ENCODE peak calls at places on chromosomes 5 and 9, in nine cellular contexts. P is effector CD8-positive, alpha-beta T cell; I is activated CD4-positive, alpha-beta T cell treated with anti-CD3 and anti-CD28 coated beads for 36 hours; E is mesendoderm; D is ACHN; K is NCI-H1105; N is NCI-H460; F is NCI-H82; U is AG10803. G is an unnamed sample.
A peak's percentile ranks its signal among the peaks of the same experiment; 100 is the strongest.

GRCh38 chr9:132742821-132743311 is 72.6 kb downstream of the GTF3C4 start:
- DNase-seq in I (no peak), P (no peak), N (no peak), E (no peak), U (no peak), D (no peak), K (no peak), F (no peak), G (no peak)

GRCh38 chr5:149438711-149439132 is 59.6 kb upstream of the IL17B start:
- DNase-seq in E (no peak), I (no peak), P (no peak), N (no peak), F (peak; percentile 72), U (no peak), D (no peak), K (no peak), G (no peak)

GRCh38 chr9:88660611-88661010 is 125.6 kb downstream of the NXNL2 start:
- DNase-seq in F (no peak), U (peak; percentile 33), K (no peak), D (peak; percentile 11), E (peak; percentile 79), P (no peak), N (no peak), I (peak; percentile 38), G (no peak)

GRCh38 chr9:72428329-72428728 is 63.3 kb upstream of the ZFAND5 start:
- DNase-seq in P (no peak), K (no peak), E (no peak), D (no peak), I (no peak), U (peak; percentile 96), N (no peak), F (no peak), G (no peak)

GRCh38 chr5:51651476-51651875 is 268.2 kb downstream of the ISL1 start:
- DNase-seq in D (peak; percentile 70), N (no peak), P (no peak), U (no peak), E (no peak), K (no peak), F (no peak), I (no peak), G (no peak)

GRCh38 chr9:26264709-26265601 is 586.7 kb upstream of the TUSC1 start:
- DNase-seq in P (no peak), K (no peak), U (peak; percentile 97), D (peak; percentile 47), N (no peak), E (peak; percentile 57), I (no peak), F (no peak), G (no peak)

GRCh38 chr5:141565826-141566575 is 52.8 kb downstream of the DIAPH1 start:
- DNase-seq in F (no peak), U (no peak), I (no peak), K (no peak), E (no peak), P (no peak), N (no peak), D (no peak), G (no peak)

GRCh38 chr9:88310310-88310980 is 77.8 kb upstream of the SPIN1 start:
- DNase-seq in I (no peak), N (no peak), D (no peak), P (no peak), E (peak; percentile 88), F (no peak), U (no peak), K (no peak), G (peak; percentile 0)

GRCh38 chr5:140310434-140310833 is 7.5 kb upstream of the PFDN1 start:
- DNase-seq in E (no peak), P (no peak), K (no peak), N (no peak), F (no peak), U (no peak), D (no peak), I (no peak), G (no peak)

GRCh38 chr5:57163553-57164006 is 10.3 kb upstream of the GPBP1 start:
- DNase-seq in P (no peak), K (no peak), E (no peak), I (no peak), D (no peak), U (no peak), F (no peak), N (no peak), G (no peak)

GRCh38 chr5:90548069-90548593 is 10.5 kb upstream of the ADGRV1 start:
- DNase-seq in E (peak; percentile 46), F (peak; percentile 4), I (no peak), N (peak; percentile 59), U (no peak), K (peak; percentile 50), D (no peak), P (no peak), G (no peak)

GRCh38 chr5:123681061-123681460 is 169.1 kb downstream of the CSNK1G3 start:
- DNase-seq in F (no peak), D (no peak), E (no peak), N (no peak), U (peak; percentile 42), I (no peak), K (no peak), P (no peak), G (no peak)

GRCh38 chr5:145510769-145511168 is 324.4 kb downstream of the PRELID2 start:
- DNase-seq in I (no peak), D (no peak), F (no peak), P (no peak), E (no peak), N (no peak), U (peak; percentile 40), K (no peak), G (no peak)

GRCh38 chr9:129524848-129525345 is 96.0 kb downstream of the C9orf50 start:
- DNase-seq in U (no peak), P (no peak), F (no peak), E (no peak), N (no peak), D (no peak), I (no peak), K (no peak), G (no peak)

GRCh38 chr5:43294226-43294625 is 19.0 kb downstream of the HMGCS1 start:
- DNase-seq in D (peak; percentile 9), E (no peak), U (peak; percentile 74), K (no peak), I (no peak), N (no peak), P (no peak), F (no peak), G (no peak)

GRCh38 chr9:33165263-33166151 is 1.6 kb downstream of the B4GALT1 start:
- DNase-seq in K (no peak), D (peak; percentile 32), U (peak; percentile 94), F (peak; percentile 27), P (peak; percentile 20), I (peak; percentile 59), N (peak; percentile 71), E (peak; percentile 69), G (no peak)

GRCh38 chr9:14424983-14425382 is 111.0 kb upstream of the NFIB start:
- DNase-seq in N (no peak), P (no peak), I (no peak), E (peak; percentile 46), K (no peak), F (no peak), U (no peak), D (no peak), G (no peak)

GRCh38 chr5:104298518-104298917 is 735.9 kb upstream of the NUDT12 start:
- DNase-seq in D (no peak), F (no peak), K (no peak), E (no peak), N (no peak), P (no peak), I (no peak), U (no peak), G (no peak)

GRCh38 chr9:113988951-113989780 is 88.9 kb downstream of the AMBP start:
- DNase-seq in I (no peak), U (peak; percentile 76), E (no peak), K (no peak), P (no peak), F (no peak), D (no peak), N (no peak), G (no peak)

GRCh38 chr9:115640887-115641286 is 512.7 kb upstream of the PAPPA start:
- DNase-seq in K (no peak), E (no peak), P (no peak), I (no peak), N (no peak), U (peak; percentile 88), F (no peak), D (no peak), G (no peak)

GRCh38 chr9:89674667-89675402 is 70.0 kb downstream of the GADD45G start:
- DNase-seq in F (peak; percentile 99), U (no peak), N (no peak), K (peak; percentile 92), I (no peak), D (no peak), E (peak; percentile 93), P (no peak), G (peak; percentile 19)

GRCh38 chr9:33106372-33106771 is 29.9 kb upstream of the SMU1 start:
- DNase-seq in P (no peak), D (no peak), E (no peak), F (no peak), U (no peak), N (no peak), I (no peak), K (no peak), G (no peak)

GRCh38 chr5:136120529-136120928 is 12.1 kb upstream of the SMAD5 start:
- DNase-seq in P (no peak), F (peak; percentile 17), I (no peak), U (no peak), N (no peak), D (no peak), E (no peak), K (no peak), G (no peak)

GRCh38 chr9:129253820-129254381 is 75.8 kb upstream of the IER5L start:
- DNase-seq in F (no peak), P (no peak), E (no peak), N (no peak), D (no peak), K (no peak), I (no peak), U (no peak), G (no peak)

GRCh38 chr5:141506381-141507155 is 17.7 kb downstream of the PCDHGC5 start:
- DNase-seq in U (no peak), E (no peak), F (no peak), N (no peak), D (no peak), K (no peak), I (no peak), P (no peak), G (no peak)

GRCh38 chr5:60632153-60632552 is 67.8 kb downstream of the DEPDC1B start:
- DNase-seq in E (no peak), N (no peak), F (no peak), D (no peak), I (no peak), P (no peak), U (no peak), K (no peak), G (no peak)

GRCh38 chr5:149002053-149002452 is 60.8 kb downstream of the SH3TC2 start:
- DNase-seq in U (peak; percentile 98), K (no peak), I (no peak), N (no peak), F (no peak), P (no peak), E (peak; percentile 97), D (peak; percentile 98), G (no peak)

GRCh38 chr9:34374339-34374738 is 2.4 kb downstream of the MYORG start:
- DNase-seq in D (no peak), K (no peak), N (no peak), P (no peak), U (no peak), F (no peak), E (no peak), I (no peak), G (no peak)

GRCh38 chr5:89303033-89303480 is 420.1 kb upstream of the MEF2C start:
- DNase-seq in I (no peak), U (no peak), F (peak; percentile 2), K (no peak), P (no peak), N (no peak), E (no peak), D (no peak), G (no peak)

GRCh38 chr9:131254107-131254491 is 22.2 kb downstream of the FAM78A start:
- DNase-seq in K (no peak), F (no peak), D (no peak), E (no peak), U (no peak), P (no peak), I (no peak), N (no peak), G (no peak)

GRCh38 chr5:153445875-153446567 is 44.4 kb upstream of the GRIA1 start:
- DNase-seq in I (no peak), U (peak; percentile 13), P (no peak), K (peak; percentile 27), N (no peak), D (no peak), E (no peak), F (peak; percentile 76), G (peak; percentile 13)

G was measured in NCI-H2227 treated with DMSO at 0.1 percent for 48 hours.